ENCODE peak calls at places on chromosomes 13 and 19, in ten cellular contexts. One of them, this sample, is unnamed.

GRCh38 chr19:56660381-56661105 is 11.0 kb downstream of the ZNF835 start:
- DNase-seq in cardiac muscle cell: no peak
- DNase-seq in LHCN-M2: no peak
- DNase-seq in NCI-H774: peak
- DNase-seq in stimulated activated CD8-positive, alpha-beta memory T cell treated with anti-CD3 and anti-CD28 coated beads, Interleukin-4, amount 100 ng/mL, for 48 hours: no peak
- DNase-seq in GM20000: no peak
- DNase-seq in lower leg skin: no peak
- DNase-seq in activated CD4-positive, alpha-beta T cell treated with anti-CD3 and anti-CD28 coated beads for 48 hours: peak
- DNase-seq in M059J: no peak
- DNase-seq in AG08396: no peak
- DNase-seq in this sample: no peak

GRCh38 chr19:40321566-40322270 is 26.5 kb downstream of the C19orf47 start:
- DNase-seq in NCI-H774: no peak
- DNase-seq in cardiac muscle cell: no peak
- DNase-seq in stimulated activated CD8-positive, alpha-beta memory T cell treated with anti-CD3 and anti-CD28 coated beads, Interleukin-4, amount 100 ng/mL, for 48 hours: no peak
- DNase-seq in M059J: no peak
- DNase-seq in AG08396: no peak
- DNase-seq in activated CD4-positive, alpha-beta T cell treated with anti-CD3 and anti-CD28 coated beads for 48 hours: no peak
- DNase-seq in lower leg skin: no peak
- DNase-seq in GM20000: no peak
- DNase-seq in LHCN-M2: no peak
- DNase-seq in this sample: no peak

GRCh38 chr13:113151745-113152707 is 6.4 kb upstream of the PROZ start:
- DNase-seq in M059J: no peak
- DNase-seq in lower leg skin: no peak
- DNase-seq in activated CD4-positive, alpha-beta T cell treated with anti-CD3 and anti-CD28 coated beads for 48 hours: peak
- DNase-seq in AG08396: peak
- DNase-seq in GM20000: peak
- DNase-seq in LHCN-M2: no peak
- DNase-seq in cardiac muscle cell: no peak
- DNase-seq in stimulated activated CD8-positive, alpha-beta memory T cell treated with anti-CD3 and anti-CD28 coated beads, Interleukin-4, amount 100 ng/mL, for 48 hours: peak
- DNase-seq in NCI-H774: no peak
- DNase-seq in this sample: peak

GRCh38 chr13:113597386-113598080 is 13.0 kb downstream of the TFDP1 start:
- DNase-seq in NCI-H774: no peak
- DNase-seq in cardiac muscle cell: no peak
- DNase-seq in activated CD4-positive, alpha-beta T cell treated with anti-CD3 and anti-CD28 coated beads for 48 hours: no peak
- DNase-seq in AG08396: no peak
- DNase-seq in stimulated activated CD8-positive, alpha-beta memory T cell treated with anti-CD3 and anti-CD28 coated beads, Interleukin-4, amount 100 ng/mL, for 48 hours: no peak
- DNase-seq in M059J: no peak
- DNase-seq in lower leg skin: no peak
- DNase-seq in GM20000: no peak
- DNase-seq in LHCN-M2: no peak
- DNase-seq in this sample: no peak

GRCh38 chr13:26051231-26052135 is at the start of gene SHISA2:
- DNase-seq in M059J: no peak
- DNase-seq in cardiac muscle cell: peak
- DNase-seq in activated CD4-positive, alpha-beta T cell treated with anti-CD3 and anti-CD28 coated beads for 48 hours: peak
- DNase-seq in stimulated activated CD8-positive, alpha-beta memory T cell treated with anti-CD3 and anti-CD28 coated beads, Interleukin-4, amount 100 ng/mL, for 48 hours: peak
- DNase-seq in NCI-H774: peak
- DNase-seq in lower leg skin: no peak
- DNase-seq in AG08396: peak
- DNase-seq in GM20000: peak
- DNase-seq in LHCN-M2: peak
- DNase-seq in this sample: peak

GRCh38 chr13:93430346-93430745 is 203.7 kb downstream of the GPC6 start:
- DNase-seq in AG08396: no peak
- DNase-seq in LHCN-M2: no peak
- DNase-seq in cardiac muscle cell: no peak
- DNase-seq in GM20000: no peak
- DNase-seq in activated CD4-positive, alpha-beta T cell treated with anti-CD3 and anti-CD28 coated beads for 48 hours: no peak
- DNase-seq in M059J: no peak
- DNase-seq in NCI-H774: no peak
- DNase-seq in stimulated activated CD8-positive, alpha-beta memory T cell treated with anti-CD3 and anti-CD28 coated beads, Interleukin-4, amount 100 ng/mL, for 48 hours: no peak
- DNase-seq in lower leg skin: no peak
- DNase-seq in this sample: no peak

GRCh38 chr13:109949395-109949794 is 163.0 kb upstream of the IRS2 start:
- DNase-seq in lower leg skin: no peak
- DNase-seq in M059J: peak
- DNase-seq in activated CD4-positive, alpha-beta T cell treated with anti-CD3 and anti-CD28 coated beads for 48 hours: no peak
- DNase-seq in NCI-H774: no peak
- DNase-seq in AG08396: no peak
- DNase-seq in cardiac muscle cell: no peak
- DNase-seq in GM20000: no peak
- DNase-seq in stimulated activated CD8-positive, alpha-beta memory T cell treated with anti-CD3 and anti-CD28 coated beads, Interleukin-4, amount 100 ng/mL, for 48 hours: no peak
- DNase-seq in LHCN-M2: no peak
- DNase-seq in this sample: no peak

GRCh38 chr19:28940751-28941500 is 272.0 kb downstream of the UQCRFS1 start:
- DNase-seq in cardiac muscle cell: no peak
- DNase-seq in NCI-H774: no peak
- DNase-seq in activated CD4-positive, alpha-beta T cell treated with anti-CD3 and anti-CD28 coated beads for 48 hours: no peak
- DNase-seq in lower leg skin: no peak
- DNase-seq in AG08396: peak
- DNase-seq in LHCN-M2: peak
- DNase-seq in stimulated activated CD8-positive, alpha-beta memory T cell treated with anti-CD3 and anti-CD28 coated beads, Interleukin-4, amount 100 ng/mL, for 48 hours: no peak
- DNase-seq in M059J: no peak
- DNase-seq in GM20000: no peak
- DNase-seq in this sample: peak

GRCh38 chr19:35553385-35554000 is 8.1 kb downstream of the TMEM147 start:
- DNase-seq in stimulated activated CD8-positive, alpha-beta memory T cell treated with anti-CD3 and anti-CD28 coated beads, Interleukin-4, amount 100 ng/mL, for 48 hours: no peak
- DNase-seq in GM20000: no peak
- DNase-seq in NCI-H774: no peak
- DNase-seq in cardiac muscle cell: no peak
- DNase-seq in LHCN-M2: no peak
- DNase-seq in lower leg skin: no peak
- DNase-seq in activated CD4-positive, alpha-beta T cell treated with anti-CD3 and anti-CD28 coated beads for 48 hours: no peak
- DNase-seq in AG08396: no peak
- DNase-seq in M059J: no peak
- DNase-seq in this sample: no peak

GRCh38 chr19:55117063-55117635 is 288 bp downstream of the PPP1R12C start:
- DNase-seq in M059J: peak
- DNase-seq in stimulated activated CD8-positive, alpha-beta memory T cell treated with anti-CD3 and anti-CD28 coated beads, Interleukin-4, amount 100 ng/mL, for 48 hours: peak
- DNase-seq in NCI-H774: no peak
- DNase-seq in LHCN-M2: no peak
- DNase-seq in lower leg skin: no peak
- DNase-seq in AG08396: no peak
- DNase-seq in GM20000: no peak
- DNase-seq in activated CD4-positive, alpha-beta T cell treated with anti-CD3 and anti-CD28 coated beads for 48 hours: peak
- DNase-seq in cardiac muscle cell: peak
- DNase-seq in this sample: peak

This sample was measured in hepatic stellate cell.